ENCODE peak calls at places on chromosome 5, in eight cellular contexts. X is psoas muscle; T is NCI-H2081; V is stomach; W is PC-9; B is Kasumi-1; G is naive thymus-derived CD8-positive, alpha-beta T cell; D is GM06990. C is an unnamed sample.

GRCh38 chr5:88230546-88231066 is 38.0 kb downstream of the TMEM161B start:
- DNase-seq in X (no peak), T (no peak), V (no peak), W (no peak), B (no peak), G (no peak), D (no peak), C (no peak)

GRCh38 chr5:74056789-74057164 is 430.8 kb downstream of the ARHGEF28 start:
- DNase-seq in X (no peak), T (no peak), V (peak; percentile 60), W (peak; percentile 53), B (peak; percentile 6), G (no peak), D (no peak), C (no peak)

GRCh38 chr5:132417889-132418432 is 48.5 kb downstream of the SLC22A5 start:
- DNase-seq in X (no peak), T (no peak), V (no peak), W (no peak), B (no peak), G (no peak), D (no peak), C (no peak)

GRCh38 chr5:80026841-80027240 is 8.3 kb upstream of the THBS4 start:
- DNase-seq in X (no peak), T (no peak), V (no peak), W (no peak), B (no peak), G (no peak), D (no peak), C (no peak)

GRCh38 chr5:128850049-128850448 is 115.2 kb upstream of the SLC27A6 start:
- DNase-seq in X (no peak), T (no peak), V (no peak), W (no peak), B (no peak), G (no peak), D (no peak), C (no peak)

GRCh38 chr5:16812911-16813310 is 123.2 kb downstream of the MYO10 start:
- DNase-seq in X (no peak), T (peak; percentile 10), V (peak; percentile 50), W (peak; percentile 79), B (no peak), G (no peak), D (no peak), C (no peak)

GRCh38 chr5:59489551-59489950 is 404.0 kb downstream of the PDE4D start:
- DNase-seq in X (no peak), T (no peak), V (no peak), W (no peak), B (no peak), G (no peak), D (no peak), C (no peak)

GRCh38 chr5:144335561-144335960 is 164.9 kb downstream of the KCTD16 start:
- DNase-seq in X (no peak), T (peak; percentile 84), V (no peak), W (no peak), B (no peak), G (no peak), D (no peak), C (no peak)

GRCh38 chr5:34756781-34757624 is 82.0 kb upstream of the TTC23L start:
- DNase-seq in X (no peak), T (no peak), V (no peak), W (no peak), B (no peak), G (no peak), D (no peak), C (no peak)

GRCh38 chr5:118253401-118254061 is 734.8 kb downstream of the DTWD2 start:
- DNase-seq in X (no peak), T (no peak), V (no peak), W (no peak), B (no peak), G (no peak), D (no peak), C (no peak)

GRCh38 chr5:142700566-142700965 is 14.7 kb upstream of the FGF1 start:
- DNase-seq in X (no peak), T (no peak), V (no peak), W (no peak), B (no peak), G (no peak), D (no peak), C (no peak)

GRCh38 chr5:122760281-122760680 is 14.6 kb upstream of the SNX2 start:
- DNase-seq in X (no peak), T (no peak), V (no peak), W (no peak), B (no peak), G (no peak), D (no peak), C (no peak)

GRCh38 chr5:184461-184860 is 6.8 kb upstream of the LRRC14B start:
- DNase-seq in X (no peak), T (no peak), V (no peak), W (no peak), B (no peak), G (no peak), D (no peak), C (no peak)

GRCh38 chr5:148179234-148179824 is 11.0 kb downstream of the SPINK14 start:
- DNase-seq in X (no peak), T (peak; percentile 38), V (no peak), W (peak; percentile 63), B (peak; percentile 75), G (peak; percentile 48), D (peak; percentile 13), C (no peak)

GRCh38 chr5:135930949-135931295 is 23.9 kb downstream of the LECT2 start:
- DNase-seq in X (no peak), T (no peak), V (no peak), W (no peak), B (no peak), G (no peak), D (no peak), C (no peak)

GRCh38 chr5:38323645-38324295 is 65.4 kb downstream of the EGFLAM start:
- DNase-seq in X (no peak), T (no peak), V (no peak), W (peak; percentile 29), B (no peak), G (no peak), D (no peak), C (no peak)

C was measured in GM13976.